ENCODE peak calls at places on chromosomes 11 and 22, in seven cellular contexts. One of them, this sample, is unnamed. For H3K4me1, the result is how much of the 10 kb centered on the place peaks cover.

GRCh38 chr11:111510311-111510710 is 1.9 kb downstream of the BTG4 start:
- DNase-seq in ovary: no peak
- DNase-seq in stomach: no peak
- DNase-seq in IMR-90: peak
- DNase-seq in breast epithelium: no peak
- DNase-seq in A549: no peak
- DNase-seq in HCT116: no peak
- DNase-seq in this sample: no peak

GRCh38 chr22:46162771-46163170 is 12.4 kb downstream of the PPARA start:
- DNase-seq in ovary: no peak
- DNase-seq in stomach: peak
- DNase-seq in IMR-90: no peak
- DNase-seq in breast epithelium: no peak
- DNase-seq in A549: no peak
- DNase-seq in HCT116: no peak
- DNase-seq in this sample: no peak

GRCh38 chr22:44605486-44605885 is 96.5 kb upstream of the PRR5 start:
- DNase-seq in ovary: no peak
- DNase-seq in stomach: no peak
- DNase-seq in IMR-90: no peak
- DNase-seq in breast epithelium: no peak
- DNase-seq in A549: no peak
- DNase-seq in HCT116: no peak
- DNase-seq in this sample: no peak

GRCh38 chr22:47067911-47068654 is 305.6 kb downstream of the TBC1D22A start:
- DNase-seq in ovary: no peak
- DNase-seq in stomach: peak
- DNase-seq in IMR-90: no peak
- DNase-seq in breast epithelium: peak
- DNase-seq in A549: no peak
- DNase-seq in HCT116: no peak
- DNase-seq in this sample: no peak

GRCh38 chr22:39134366-39135091 is 18.0 kb downstream of the CBX7 start:
- DNase-seq in ovary: no peak
- DNase-seq in stomach: no peak
- DNase-seq in IMR-90: no peak
- DNase-seq in breast epithelium: no peak
- DNase-seq in A549: no peak
- DNase-seq in HCT116: no peak
- DNase-seq in this sample: no peak

GRCh38 chr11:114044042-114044871 is 15.3 kb upstream of the ZBTB16 start:
- DNase-seq in ovary: no peak
- DNase-seq in stomach: no peak
- DNase-seq in IMR-90: no peak
- DNase-seq in breast epithelium: no peak
- DNase-seq in A549: no peak
- DNase-seq in HCT116: no peak
- DNase-seq in this sample: no peak

GRCh38 chr11:102846292-102846691 is 2.9 kb upstream of the MMP3 start:
- DNase-seq in ovary: no peak
- DNase-seq in stomach: no peak
- DNase-seq in IMR-90: peak
- DNase-seq in breast epithelium: no peak
- DNase-seq in A549: no peak
- DNase-seq in HCT116: no peak
- DNase-seq in this sample: no peak

GRCh38 chr22:39731881-39732555 is 161.5 kb downstream of the CACNA1I start:
- DNase-seq in ovary: no peak
- DNase-seq in stomach: no peak
- DNase-seq in IMR-90: no peak
- DNase-seq in breast epithelium: no peak
- DNase-seq in A549: no peak
- DNase-seq in HCT116: no peak
- DNase-seq in this sample: no peak

GRCh38 chr11:46456676-46457432 is 65.3 kb upstream of the CHRM4 start:
- DNase-seq in ovary: no peak
- DNase-seq in stomach: no peak
- DNase-seq in IMR-90: no peak
- DNase-seq in breast epithelium: no peak
- DNase-seq in A549: no peak
- DNase-seq in HCT116: no peak
- DNase-seq in this sample: no peak

GRCh38 chr11:69867076-69868002 is 48.1 kb upstream of the FGF3 start:
- DNase-seq in ovary: no peak
- DNase-seq in stomach: no peak
- DNase-seq in IMR-90: peak
- DNase-seq in breast epithelium: no peak
- DNase-seq in A549: no peak
- DNase-seq in HCT116: no peak
- DNase-seq in this sample: no peak

GRCh38 chr22:45455621-45456020 is 42.1 kb downstream of the RIBC2 start:
- DNase-seq in ovary: no peak
- DNase-seq in stomach: no peak
- DNase-seq in IMR-90: no peak
- DNase-seq in breast epithelium: no peak
- DNase-seq in A549: no peak
- DNase-seq in HCT116: no peak
- DNase-seq in this sample: no peak

GRCh38 chr22:41596776-41597634 is 7.4 kb upstream of the PMM1 start:
- DNase-seq in ovary: peak
- DNase-seq in stomach: peak
- DNase-seq in IMR-90: peak
- DNase-seq in breast epithelium: peak
- DNase-seq in A549: peak
- DNase-seq in HCT116: no peak
- DNase-seq in this sample: no peak

GRCh38 chr22:30290318-30290678 is 993 bp upstream of the CASTOR1 start:
- DNase-seq in ovary: no peak
- DNase-seq in stomach: no peak
- DNase-seq in IMR-90: peak
- DNase-seq in breast epithelium: no peak
- DNase-seq in A549: no peak
- DNase-seq in HCT116: no peak
- DNase-seq in this sample: no peak

GRCh38 chr11:14500181-14500651 is 605 bp upstream of the COPB1 start:
- DNase-seq in ovary: peak
- DNase-seq in stomach: peak
- DNase-seq in IMR-90: peak
- DNase-seq in breast epithelium: no peak
- DNase-seq in A549: peak
- DNase-seq in HCT116: no peak
- DNase-seq in this sample: peak

GRCh38 chr11:118917488-118918127 is 8.1 kb downstream of the BCL9L start:
- DNase-seq in ovary: peak
- DNase-seq in stomach: no peak
- DNase-seq in IMR-90: peak
- DNase-seq in breast epithelium: no peak
- DNase-seq in A549: no peak
- DNase-seq in HCT116: no peak
- DNase-seq in this sample: peak

GRCh38 chr22:30860176-30861105 is 108.1 kb downstream of the MORC2 start:
- DNase-seq in ovary: no peak
- DNase-seq in stomach: peak
- DNase-seq in IMR-90: no peak
- DNase-seq in breast epithelium: peak
- DNase-seq in A549: no peak
- DNase-seq in HCT116: no peak
- DNase-seq in this sample: no peak

GRCh38 chr11:105840391-105840790 is 181.6 kb downstream of the MSANTD4 start:
- DNase-seq in ovary: no peak
- DNase-seq in stomach: no peak
- DNase-seq in IMR-90: no peak
- DNase-seq in breast epithelium: no peak
- DNase-seq in A549: no peak
- DNase-seq in HCT116: no peak
- DNase-seq in this sample: no peak

GRCh38 chr11:69327741-69328191 is 33.8 kb downstream of the MYEOV start:
- DNase-seq in ovary: no peak
- DNase-seq in stomach: peak
- DNase-seq in IMR-90: no peak
- DNase-seq in breast epithelium: peak
- DNase-seq in A549: no peak
- DNase-seq in HCT116: no peak
- DNase-seq in this sample: no peak

GRCh38 chr11:70647188-70648166 is 249.1 kb downstream of the CTTN start:
- DNase-seq in ovary: no peak
- DNase-seq in stomach: no peak
- DNase-seq in IMR-90: no peak
- DNase-seq in breast epithelium: no peak
- DNase-seq in A549: no peak
- DNase-seq in HCT116: no peak
- DNase-seq in this sample: no peak

GRCh38 chr11:3169952-3170755 is 5.0 kb upstream of the OSBPL5 start:
- DNase-seq in ovary: no peak
- DNase-seq in stomach: no peak
- DNase-seq in IMR-90: peak
- DNase-seq in breast epithelium: no peak
- DNase-seq in A549: no peak
- DNase-seq in HCT116: no peak
- DNase-seq in this sample: no peak

GRCh38 chr22:24827305-24827704 is 21.3 kb downstream of the SGSM1 start:
- DNase-seq in ovary: no peak
- DNase-seq in stomach: peak
- DNase-seq in IMR-90: no peak
- DNase-seq in breast epithelium: no peak
- DNase-seq in A549: no peak
- DNase-seq in HCT116: no peak
- DNase-seq in this sample: no peak

GRCh38 chr11:110296226-110297081 is at the start of gene RDX:
- DNase-seq in ovary: peak
- DNase-seq in stomach: peak
- DNase-seq in IMR-90: peak
- DNase-seq in breast epithelium: peak
- DNase-seq in A549: peak
- DNase-seq in HCT116: peak
- DNase-seq in this sample: peak
- TF ChIP-seq POLR2A in ovary: peak
- TF ChIP-seq POLR2A in stomach: no peak
- TF ChIP-seq POLR2A in IMR-90: peak
- TF ChIP-seq POLR2A in breast epithelium: no peak
- TF ChIP-seq POLR2A in A549: peak
- TF ChIP-seq POLR2A in HCT116: peak
- TF ChIP-seq POLR2A in this sample: peak

DNA sequence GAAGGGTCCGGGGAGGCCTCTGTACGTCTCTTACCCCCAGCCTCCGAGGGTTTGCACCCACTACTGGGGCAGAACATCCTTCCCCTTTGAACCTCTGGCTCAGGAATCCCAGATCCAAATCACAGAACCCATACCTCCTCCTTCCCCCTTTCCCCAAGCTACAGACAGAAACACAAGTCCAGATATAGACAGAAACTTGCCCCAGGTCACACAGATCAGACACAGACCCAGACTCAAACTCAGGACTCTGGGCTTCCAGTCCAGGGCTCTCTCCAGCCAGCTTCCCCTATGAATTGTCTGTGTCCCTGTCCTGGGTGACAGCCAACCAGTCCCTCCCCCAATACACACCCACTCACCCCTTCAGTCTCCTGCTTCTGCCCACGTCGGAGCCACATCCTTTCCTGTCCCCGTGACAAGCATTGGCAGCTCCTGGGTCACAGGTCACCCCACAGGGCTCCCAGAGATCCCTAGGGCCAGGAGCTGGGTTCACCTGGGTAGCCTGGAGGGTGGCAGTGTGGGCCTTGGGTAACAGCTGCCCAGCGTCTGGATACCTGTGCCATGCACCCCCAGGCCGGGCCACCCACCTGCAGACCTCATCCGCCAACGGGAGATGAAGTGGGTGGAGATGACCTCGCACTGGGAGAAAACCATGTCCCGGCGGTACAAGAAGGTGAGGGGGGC is 772 bp downstream of the TBC1D10C start:
- DNase-seq in ovary: no peak
- DNase-seq in stomach: no peak
- DNase-seq in IMR-90: no peak
- DNase-seq in breast epithelium: no peak
- DNase-seq in A549: no peak
- DNase-seq in HCT116: no peak
- DNase-seq in this sample: no peak
- H3K4me1 ChIP-seq in ovary: under half
- H3K4me1 ChIP-seq in stomach: under half
- H3K4me1 ChIP-seq in IMR-90: under half
- H3K4me1 ChIP-seq in breast epithelium: under half
- H3K4me1 ChIP-seq in A549: under half
- H3K4me1 ChIP-seq in HCT116: under half
- H3K4me1 ChIP-seq in this sample: under half

GRCh38 chr11:12757416-12757815 is 83.2 kb downstream of the TEAD1 start:
- DNase-seq in ovary: no peak
- DNase-seq in stomach: no peak
- DNase-seq in IMR-90: no peak
- DNase-seq in breast epithelium: no peak
- DNase-seq in A549: no peak
- DNase-seq in HCT116: no peak
- DNase-seq in this sample: no peak

GRCh38 chr11:12762283-12762682 is 88.1 kb downstream of the TEAD1 start:
- DNase-seq in ovary: no peak
- DNase-seq in stomach: no peak
- DNase-seq in IMR-90: no peak
- DNase-seq in breast epithelium: no peak
- DNase-seq in A549: no peak
- DNase-seq in HCT116: no peak
- DNase-seq in this sample: no peak

GRCh38 chr11:12764187-12764914 is 90.1 kb downstream of the TEAD1 start:
- DNase-seq in ovary: no peak
- DNase-seq in stomach: no peak
- DNase-seq in IMR-90: no peak
- DNase-seq in breast epithelium: no peak
- DNase-seq in A549: no peak
- DNase-seq in HCT116: no peak
- DNase-seq in this sample: no peak

GRCh38 chr11:12762696-12763324 is 88.6 kb downstream of the TEAD1 start:
- DNase-seq in ovary: no peak
- DNase-seq in stomach: no peak
- DNase-seq in IMR-90: no peak
- DNase-seq in breast epithelium: no peak
- DNase-seq in A549: no peak
- DNase-seq in HCT116: no peak
- DNase-seq in this sample: no peak

GRCh38 chr11:12761029-12761428 is 86.8 kb downstream of the TEAD1 start:
- DNase-seq in ovary: no peak
- DNase-seq in stomach: no peak
- DNase-seq in IMR-90: peak
- DNase-seq in breast epithelium: no peak
- DNase-seq in A549: no peak
- DNase-seq in HCT116: peak
- DNase-seq in this sample: no peak
- H3K27ac ChIP-seq in ovary: no peak
- H3K27ac ChIP-seq in stomach: no peak
- H3K27ac ChIP-seq in IMR-90: no peak
- H3K27ac ChIP-seq in breast epithelium: no peak
- H3K27ac ChIP-seq in A549: peak
- H3K27ac ChIP-seq in HCT116: no peak
- H3K27ac ChIP-seq in this sample: no peak

DNA sequence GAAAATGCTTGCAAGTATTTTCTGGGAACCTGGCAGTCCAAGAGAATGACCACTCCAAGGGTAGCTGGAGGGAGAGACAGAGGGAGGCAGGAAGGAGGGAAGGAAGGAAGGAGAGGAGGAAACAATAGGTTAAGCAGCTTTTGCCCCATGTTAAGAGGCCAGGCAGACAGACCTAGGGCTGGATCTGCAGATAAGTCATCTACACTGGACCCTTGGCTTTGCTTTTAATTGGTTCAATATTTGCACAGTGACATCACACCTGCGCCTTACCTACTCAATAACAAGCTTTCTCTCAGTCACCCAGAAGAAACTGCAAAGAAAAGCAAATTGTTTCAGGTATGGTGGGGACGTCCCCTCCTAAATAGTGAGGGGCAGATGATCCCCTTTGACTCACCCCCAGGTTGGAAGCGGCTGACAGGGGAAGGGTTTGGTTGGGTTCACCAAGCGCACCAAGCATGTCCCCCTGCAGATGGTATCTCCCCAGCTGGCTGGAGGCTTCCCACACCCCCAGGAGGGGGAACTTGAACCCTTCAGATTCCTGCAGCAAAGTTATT is 24.3 kb downstream of the MYH9 start:
- DNase-seq in ovary: no peak
- DNase-seq in stomach: peak
- DNase-seq in IMR-90: no peak
- DNase-seq in breast epithelium: no peak
- DNase-seq in A549: no peak
- DNase-seq in HCT116: no peak
- DNase-seq in this sample: no peak
- TF ChIP-seq POLR2A in ovary: no peak
- TF ChIP-seq POLR2A in stomach: no peak
- TF ChIP-seq POLR2A in IMR-90: no peak
- TF ChIP-seq POLR2A in breast epithelium: no peak
- TF ChIP-seq POLR2A in A549: no peak
- TF ChIP-seq POLR2A in HCT116: no peak
- TF ChIP-seq POLR2A in this sample: no peak

This sample was measured in uterus.